ENCODE peak calls at places on chromosomes 2 and 18, in six cellular contexts. A is HepG2, S is HCT116, G is GM23338, X is IMR-90, F is neuronal stem cell. C is an unnamed sample.

GRCh38 chr2:128565441-128565840 is 246.8 kb upstream of the HS6ST1 start:
- DNase-seq in F (no peak), G (no peak), A (no peak), X (no peak), S (no peak), C (no peak)

GRCh38 chr18:78406743-78407455 is 572.7 kb upstream of the SALL3 start:
- DNase-seq in F (no peak), X (no peak), A (no peak), S (no peak), G (no peak), C (peak; percentile 85)

GRCh38 chr2:148802448-148803220 is 72.4 kb upstream of the KIF5C start:
- DNase-seq in S (no peak), F (no peak), X (no peak), G (no peak), A (no peak), C (no peak)

GRCh38 chr2:117832905-117833613 is 18.6 kb downstream of the DDX18 start:
- DNase-seq in X (peak; percentile 60), A (no peak), F (no peak), S (no peak), G (peak; percentile 52), C (no peak)

GRCh38 chr18:11666831-11667230 is 22.2 kb upstream of the GNAL start:
- DNase-seq in A (no peak), F (no peak), S (no peak), G (no peak), X (no peak), C (no peak)

GRCh38 chr2:145654156-145654555 is 1134.2 kb upstream of the ZEB2 start:
- DNase-seq in A (no peak), X (no peak), S (no peak), F (peak; percentile 2), G (no peak), C (no peak)

GRCh38 chr18:9876867-9877654 is 8.7 kb upstream of the TXNDC2 start:
- DNase-seq in F (no peak), X (peak; percentile 97), S (peak; percentile 40), A (peak; percentile 30), G (peak; percentile 27), C (peak; percentile 72)

GRCh38 chr2:45001629-45002385 is 7.4 kb downstream of the SIX2 start:
- DNase-seq in X (no peak), F (no peak), A (no peak), S (no peak), G (peak; percentile 72), C (no peak)

GRCh38 chr2:59395119-59395518 is 1154.0 kb upstream of the FANCL start:
- DNase-seq in X (no peak), G (peak; percentile 33), S (no peak), F (no peak), A (no peak), C (no peak)

GRCh38 chr18:70197844-70198243 is 7.6 kb downstream of the RTTN start:
- DNase-seq in G (no peak), X (no peak), A (no peak), F (no peak), S (no peak), C (peak; percentile 8)

GRCh38 chr18:24766376-24766775 is 305.9 kb downstream of the HRH4 start:
- DNase-seq in A (no peak), F (no peak), S (no peak), X (peak; percentile 89), G (no peak), C (no peak)

GRCh38 chr2:72895759-72896281 is 8.6 kb downstream of the SPR start:
- DNase-seq in F (no peak), A (no peak), S (no peak), G (no peak), X (peak; percentile 55), C (peak; percentile 81)

GRCh38 chr2:70932631-70933230 is 3.0 kb upstream of the ATP6V1B1 start:
- DNase-seq in A (no peak), G (no peak), S (no peak), X (no peak), F (no peak), C (no peak)

GRCh38 chr2:46336560-46336959 is 39.4 kb downstream of the EPAS1 start:
- DNase-seq in S (no peak), A (no peak), G (no peak), F (no peak), X (peak; percentile 88), C (peak; percentile 54)

GRCh38 chr2:240814946-240815760 is 4.9 kb downstream of the KIF1A start:
- DNase-seq in A (no peak), G (no peak), S (no peak), F (no peak), X (no peak), C (no peak)

GRCh38 chr2:134722728-134723127 is 3.9 kb upstream of the TMEM163 start:
- DNase-seq in G (peak; percentile 67), F (no peak), A (no peak), S (no peak), X (no peak), C (no peak)

GRCh38 chr2:122236152-122236892 is 480.9 kb downstream of the TSN start:
- DNase-seq in S (no peak), A (no peak), X (no peak), F (no peak), G (no peak), C (no peak)

GRCh38 chr18:59621027-59621426 is 76.2 kb downstream of the CCBE1 start:
- DNase-seq in G (no peak), F (no peak), A (no peak), X (peak; percentile 61), S (no peak), C (no peak)

GRCh38 chr2:158269143-158269542 is 167.5 kb downstream of the UPP2 start:
- DNase-seq in X (no peak), G (no peak), S (no peak), F (no peak), A (no peak), C (peak; percentile 40)

GRCh38 chr2:30234180-30234971 is 3.0 kb downstream of the LBH start:
- DNase-seq in X (peak; percentile 96), F (no peak), S (no peak), G (peak; percentile 52), A (peak; percentile 12), C (no peak)

GRCh38 chr2:74191596-74192380 is 6.6 kb upstream of the MTHFD2 start:
- DNase-seq in A (peak; percentile 35), S (no peak), X (no peak), G (peak; percentile 37), F (no peak), C (no peak)

GRCh38 chr2:209977386-209978239 is 24.8 kb upstream of the RPE start:
- DNase-seq in X (peak; percentile 44), S (peak; percentile 28), G (peak; percentile 63), F (peak; percentile 21), A (peak; percentile 39), C (peak; percentile 49)

DNA sequence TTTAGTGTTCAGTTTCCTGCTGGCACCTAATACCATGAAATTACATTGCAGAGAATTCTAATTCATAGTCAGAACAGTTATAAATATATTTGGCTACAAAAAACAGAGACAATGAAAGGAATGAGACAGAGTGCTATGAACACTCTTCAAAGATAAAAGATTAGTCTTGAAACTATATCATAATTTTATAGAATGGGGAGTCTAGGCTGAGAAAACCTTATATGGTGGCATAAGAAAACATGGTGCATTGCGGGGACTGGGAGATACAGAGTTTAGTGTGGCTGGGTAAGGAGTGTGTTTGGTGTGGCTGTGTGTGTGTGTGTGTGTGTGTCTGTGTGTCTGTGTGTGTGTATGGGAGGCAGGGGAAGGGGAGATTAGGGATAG is 64.5 kb upstream of the CTLA4 start:
- DNase-seq in X (no peak), S (no peak), A (no peak), F (no peak), G (no peak), C (no peak)
- H3K27ac ChIP-seq in X (peak overlapping the region; percentile 61), S (no peak overlapping the region), A (no peak overlapping the region), F (no peak overlapping the region), G (no peak overlapping the region), C (no peak overlapping the region)

GRCh38 chr2:28366149-28366495 is 26.5 kb upstream of the FOSL2 start:
- DNase-seq in F (no peak), S (no peak), A (no peak), X (no peak), G (no peak), C (no peak)
- H3K27ac ChIP-seq in F (no peak overlapping the region), S (no peak overlapping the region), A (no peak overlapping the region), X (no peak overlapping the region), G (no peak overlapping the region), C (peak overlapping the region; percentile 97)

DNA sequence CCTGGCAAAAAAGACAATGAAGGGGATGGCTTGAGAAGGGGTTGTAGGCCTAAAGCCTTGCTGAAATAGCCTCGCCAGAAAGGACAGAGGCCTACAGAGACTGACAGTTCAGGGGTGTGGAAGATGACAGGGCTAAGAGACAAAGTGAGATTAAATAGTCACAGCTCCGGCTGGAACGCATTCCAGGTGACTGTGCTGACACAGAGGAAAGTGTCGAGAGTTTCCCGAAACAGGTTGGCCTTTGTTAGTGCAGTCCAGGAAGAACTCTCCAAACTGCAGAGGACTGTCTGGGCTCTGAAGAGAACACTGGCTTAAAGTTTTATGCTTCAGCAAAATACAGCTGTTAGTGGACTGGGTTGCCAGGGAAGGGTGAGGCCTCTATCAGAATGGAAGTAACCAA is 52.8 kb downstream of the METTL4 start:
- DNase-seq in A (no peak), S (no peak), X (no peak), F (no peak), G (no peak), C (no peak)
- H3K27ac ChIP-seq in A (no peak overlapping the region), S (no peak overlapping the region), X (no peak overlapping the region), F (no peak overlapping the region), G (no peak overlapping the region), C (no peak overlapping the region)

GRCh38 chr2:101792208-101792607 is 94.7 kb downstream of the MAP4K4 start:
- DNase-seq in S (no peak), A (no peak), X (no peak), F (no peak), G (no peak), C (no peak)

GRCh38 chr2:101788565-101788964 is 91.1 kb downstream of the MAP4K4 start:
- DNase-seq in X (peak; percentile 69), A (no peak), F (no peak), S (no peak), G (no peak), C (no peak)

GRCh38 chr2:101790416-101790815 is 92.9 kb downstream of the MAP4K4 start:
- DNase-seq in X (no peak), F (no peak), S (no peak), A (no peak), G (no peak), C (no peak)

GRCh38 chr2:101788995-101789970 is 91.8 kb downstream of the MAP4K4 start:
- DNase-seq in G (no peak), S (no peak), X (peak; percentile 44), A (peak; percentile 78), F (no peak), C (peak; percentile 56)

DNA sequence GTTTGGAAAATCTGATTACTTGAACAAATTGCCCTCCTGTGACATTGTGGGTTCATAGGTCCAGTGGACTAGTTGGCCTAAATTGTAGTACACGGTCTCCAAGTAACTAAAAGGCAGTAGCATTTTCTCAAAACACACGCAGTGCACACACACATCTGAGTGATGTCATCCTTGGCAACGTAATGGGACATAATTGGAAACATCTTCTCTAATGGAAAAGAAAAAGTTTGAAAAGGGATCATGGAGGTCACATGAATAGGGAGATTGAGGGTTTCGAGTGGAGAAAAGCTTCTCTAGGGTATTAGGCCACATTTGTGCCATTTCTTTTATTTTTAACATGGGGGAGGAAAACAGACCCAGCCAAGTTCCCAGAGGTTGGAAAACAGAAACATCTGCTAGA is 93.3 kb downstream of the MAP4K4 start:
- DNase-seq in G (no peak), S (no peak), X (peak; percentile 74), F (no peak), A (no peak), C (no peak)
- H3K27ac ChIP-seq in G (no peak overlapping the region), S (no peak overlapping the region), X (no peak overlapping the region), F (no peak overlapping the region), A (no peak overlapping the region), C (no peak overlapping the region)

GRCh38 chr2:23900927-23901322 is 26.0 kb downstream of the ATAD2B start:
- DNase-seq in A (peak; percentile 22), G (no peak), F (no peak), X (peak; percentile 94), S (peak; percentile 31), C (peak; percentile 66)
- H3K27ac ChIP-seq in A (no peak overlapping the region), G (no peak overlapping the region), F (no peak overlapping the region), X (no peak overlapping the region), S (peak overlapping the region; percentile 32), C (no peak overlapping the region)